ENCODE peak calls at places on chromosomes 3 and 15, in six cellular contexts. K is fibroblast of lung, W is progenitor cell of endocrine pancreas, Y is HL-60, B is mucosa of descending colon, D is endothelial cell. R is an unnamed sample.

GRCh38 chr3:40511031-40511718 is 5.3 kb downstream of the ZNF620 start:
- DNase-seq in K (no peak), W (no peak), Y (no peak), B (no peak), D (no peak), R (no peak)

GRCh38 chr3:126419151-126419703 is 24.5 kb downstream of the CFAP100 start:
- DNase-seq in K (no peak), W (no peak), Y (no peak), B (no peak), D (no peak), R (no peak)

GRCh38 chr3:11172136-11172670 is 17.9 kb downstream of the HRH1 start:
- DNase-seq in K (peak), W (no peak), Y (no peak), B (no peak), D (no peak), R (no peak)

GRCh38 chr15:72034859-72035650 is 82.9 kb downstream of the MYO9A start:
- DNase-seq in K (no peak), W (no peak), Y (no peak), B (no peak), D (no peak), R (no peak)

GRCh38 chr15:41323611-41324010 is 8.8 kb downstream of the OIP5 start:
- DNase-seq in K (no peak), W (no peak), Y (no peak), B (no peak), D (no peak), R (no peak)

GRCh38 chr3:119700269-119700919 is 2.4 kb upstream of the CFAP91 start:
- DNase-seq in K (no peak), W (no peak), Y (peak), B (no peak), D (no peak), R (no peak)

GRCh38 chr3:78907367-78907766 is 860.4 kb downstream of the ROBO1 start:
- DNase-seq in K (peak), W (no peak), Y (no peak), B (no peak), D (no peak), R (no peak)

GRCh38 chr3:12336099-12336498 is 47.2 kb downstream of the PPARG start:
- DNase-seq in K (no peak), W (no peak), Y (peak), B (no peak), D (no peak), R (no peak)

GRCh38 chr15:81338422-81339007 is 14.6 kb upstream of the STARD5 start:
- DNase-seq in K (peak), W (no peak), Y (no peak), B (no peak), D (no peak), R (no peak)

GRCh38 chr3:169147246-169148008 is 516.1 kb downstream of the MECOM start:
- DNase-seq in K (peak), W (peak), Y (no peak), B (peak), D (peak), R (no peak)

GRCh38 chr15:43408789-43409188 is 37.9 kb downstream of the TUBGCP4 start:
- DNase-seq in K (no peak), W (no peak), Y (no peak), B (no peak), D (no peak), R (no peak)

GRCh38 chr3:11195201-11195600 is 40.9 kb downstream of the HRH1 start:
- DNase-seq in K (peak), W (no peak), Y (no peak), B (no peak), D (no peak), R (no peak)

GRCh38 chr3:127865941-127866340 is 43.6 kb upstream of the MGLL start:
- DNase-seq in K (peak), W (no peak), Y (no peak), B (no peak), D (no peak), R (no peak)
- TF ChIP-seq CTCF in K (peak), W (no peak), Y (no peak), B (no peak), D (no peak), R (no peak)

GRCh38 chr15:74836846-74837245 is 6.1 kb downstream of the ULK3 start:
- DNase-seq in K (no peak), W (no peak), Y (no peak), B (no peak), D (no peak), R (no peak)

GRCh38 chr15:74835312-74835823 is 7.6 kb downstream of the ULK3 start:
- DNase-seq in K (peak), W (peak), Y (peak), B (no peak), D (peak), R (no peak)

GRCh38 chr15:74838117-74838516 is 4.8 kb downstream of the ULK3 start:
- DNase-seq in K (no peak), W (no peak), Y (no peak), B (no peak), D (no peak), R (no peak)

GRCh38 chr15:74838746-74839525 is 4.0 kb downstream of the ULK3 start:
- DNase-seq in K (no peak), W (no peak), Y (no peak), B (no peak), D (no peak), R (no peak)

DNA sequence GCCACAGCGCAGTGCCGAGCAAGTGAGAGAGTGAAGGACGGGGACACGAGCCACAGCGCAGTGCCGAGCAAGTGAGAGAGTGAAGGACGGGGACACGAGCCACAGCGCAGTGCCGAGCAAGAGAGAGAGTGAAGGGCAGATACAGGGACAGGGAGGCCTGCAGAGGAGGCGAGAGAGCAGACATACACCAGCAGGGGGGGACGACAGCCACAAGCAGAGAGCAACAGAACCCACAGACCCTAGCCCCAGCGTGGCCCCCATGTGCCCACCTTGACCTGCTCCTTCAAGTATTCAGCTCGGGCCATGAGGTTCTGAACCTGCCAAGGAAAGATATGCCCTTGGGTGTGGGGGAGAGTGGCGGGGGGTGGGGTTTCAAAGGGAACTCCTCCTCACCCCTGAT is 5.5 kb downstream of the ULK3 start:
- DNase-seq in K (no peak), W (no peak), Y (no peak), B (no peak), D (no peak), R (no peak)
- TF ChIP-seq CTCF in K (no peak), W (no peak), Y (no peak), B (no peak), D (no peak), R (no peak)

GRCh38 chr15:65034719-65035118 is 5.3 kb upstream of the MTFMT start:
- DNase-seq in K (no peak), W (no peak), Y (no peak), B (no peak), D (no peak), R (no peak)

GRCh38 chr15:65037279-65037678 is 7.8 kb upstream of the MTFMT start:
- DNase-seq in K (no peak), W (no peak), Y (no peak), B (no peak), D (no peak), R (no peak)

GRCh38 chr15:65029736-65030208 is 333 bp upstream of the MTFMT start:
- DNase-seq in K (no peak), W (no peak), Y (no peak), B (no peak), D (no peak), R (no peak)

GRCh38 chr15:65032823-65033537 is 3.5 kb upstream of the MTFMT start:
- DNase-seq in K (peak), W (peak), Y (no peak), B (peak), D (peak), R (peak)

DNA sequence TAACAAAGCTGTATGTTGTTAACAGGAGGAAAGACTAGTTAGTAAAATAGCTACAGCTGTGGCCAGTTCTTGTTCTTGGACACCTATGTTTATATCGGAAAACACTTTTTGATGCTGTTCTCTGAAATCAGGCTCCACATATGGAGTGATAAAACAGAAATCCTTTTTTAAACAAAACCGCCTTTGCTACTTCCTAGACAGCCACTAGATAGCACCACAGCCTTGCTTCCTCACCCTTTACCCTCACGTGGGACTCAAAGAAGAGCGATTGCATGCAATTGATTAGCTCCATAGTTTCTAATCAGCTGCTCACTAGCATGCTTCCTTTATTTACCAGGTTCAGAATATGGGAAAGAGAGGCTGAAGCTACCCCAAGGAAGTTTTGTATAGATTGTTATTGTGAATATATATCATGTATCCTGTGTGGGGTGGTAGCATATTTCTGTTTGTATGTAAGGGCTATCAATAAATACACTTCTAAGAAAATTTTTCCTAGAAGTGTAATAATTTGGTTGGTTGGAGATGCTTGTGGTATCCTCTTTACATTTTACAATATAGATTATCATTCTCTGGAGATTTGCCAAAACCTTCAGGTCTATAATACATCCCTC is 4.3 kb upstream of the MTFMT start:
- DNase-seq in K (peak), W (no peak), Y (no peak), B (no peak), D (no peak), R (no peak)
- TF ChIP-seq CTCF in K (peak), W (peak), Y (peak), B (peak), D (no peak), R (no peak)

DNA sequence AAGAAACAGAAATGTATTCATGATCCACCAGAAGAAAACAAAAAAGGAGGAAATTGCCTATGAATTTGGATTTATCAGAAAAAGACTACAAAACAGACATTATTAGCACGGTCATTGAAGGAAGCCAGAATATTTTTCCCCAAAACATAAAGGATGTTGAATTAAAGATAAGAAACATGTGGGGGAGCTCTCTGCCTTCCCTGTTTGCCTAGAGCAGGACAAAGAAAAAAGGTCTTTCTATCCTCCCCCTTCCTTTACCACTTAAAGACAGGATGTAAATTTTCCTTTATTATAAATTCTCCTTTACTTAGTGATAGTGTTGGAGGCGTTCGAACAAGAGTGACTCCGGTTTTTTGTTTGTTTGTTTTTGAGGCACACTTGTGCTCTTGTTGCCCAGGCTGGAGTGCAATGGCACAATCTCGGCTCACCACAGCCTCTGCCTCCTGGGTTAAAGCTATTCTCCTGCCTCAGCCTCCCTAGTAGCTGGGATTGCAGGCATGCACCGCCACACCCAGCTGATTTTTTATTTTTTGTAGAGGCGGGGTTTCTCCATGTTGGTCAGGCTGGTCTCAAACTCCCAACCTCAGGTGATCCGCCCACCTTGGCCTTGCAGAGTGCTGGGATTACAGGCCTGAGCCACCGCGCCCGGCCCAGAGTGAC is 14.9 kb upstream of the RPN1 start:
- DNase-seq in K (peak), W (no peak), Y (no peak), B (no peak), D (no peak), R (no peak)
- TF ChIP-seq CTCF in K (no peak), W (no peak), Y (no peak), B (no peak), D (no peak), R (no peak)

DNA sequence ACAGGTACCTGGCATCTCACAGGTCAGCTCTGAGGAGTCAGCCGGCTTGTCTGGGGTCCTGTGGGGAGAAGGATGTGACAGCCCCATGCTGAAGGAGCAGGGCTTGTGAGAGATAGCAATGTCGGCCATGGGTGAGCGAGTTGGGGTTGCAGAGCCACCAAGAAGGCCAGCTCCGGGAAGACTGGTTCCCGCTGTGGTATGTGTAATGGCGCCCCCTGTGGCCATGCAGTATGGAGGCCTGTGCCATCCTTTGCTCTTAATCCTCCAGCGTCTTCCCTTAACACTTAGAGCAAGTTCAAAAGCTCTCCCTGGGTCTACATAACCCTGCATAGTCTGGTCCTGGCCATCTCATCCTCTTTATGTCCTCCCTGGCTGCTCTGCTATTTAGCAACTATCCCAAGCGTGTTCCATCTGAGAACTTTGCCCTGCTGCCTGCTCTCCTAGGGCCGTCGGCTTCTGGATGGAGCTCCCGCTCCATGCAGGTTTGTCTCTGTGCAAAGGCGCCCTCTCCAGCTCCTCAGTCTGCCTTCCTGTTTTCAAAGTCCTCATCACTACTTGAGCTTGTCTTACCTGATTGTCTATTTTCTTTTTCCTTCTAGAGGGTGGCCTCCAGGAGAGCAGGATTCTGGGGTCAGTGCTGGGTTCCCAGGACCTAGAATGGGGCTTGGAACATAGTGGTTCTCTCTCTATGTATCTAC is 40.8 kb upstream of the IQCF6 start:
- DNase-seq in K (no peak), W (peak), Y (no peak), B (no peak), D (peak), R (no peak)
- TF ChIP-seq CTCF in K (no peak), W (peak), Y (peak), B (no peak), D (peak), R (no peak)

GRCh38 chr3:178275311-178275710 is 260.9 kb upstream of the KCNMB2 start:
- DNase-seq in K (no peak), W (no peak), Y (no peak), B (no peak), D (no peak), R (no peak)

GRCh38 chr3:178274711-178275110 is 261.5 kb upstream of the KCNMB2 start:
- DNase-seq in K (no peak), W (no peak), Y (no peak), B (no peak), D (no peak), R (no peak)

GRCh38 chr3:178271740-178272387 is 264.4 kb upstream of the KCNMB2 start:
- DNase-seq in K (peak), W (no peak), Y (no peak), B (no peak), D (no peak), R (no peak)

GRCh38 chr3:178277605-178278004 is 258.6 kb upstream of the KCNMB2 start:
- DNase-seq in K (no peak), W (no peak), Y (no peak), B (no peak), D (no peak), R (no peak)

DNA sequence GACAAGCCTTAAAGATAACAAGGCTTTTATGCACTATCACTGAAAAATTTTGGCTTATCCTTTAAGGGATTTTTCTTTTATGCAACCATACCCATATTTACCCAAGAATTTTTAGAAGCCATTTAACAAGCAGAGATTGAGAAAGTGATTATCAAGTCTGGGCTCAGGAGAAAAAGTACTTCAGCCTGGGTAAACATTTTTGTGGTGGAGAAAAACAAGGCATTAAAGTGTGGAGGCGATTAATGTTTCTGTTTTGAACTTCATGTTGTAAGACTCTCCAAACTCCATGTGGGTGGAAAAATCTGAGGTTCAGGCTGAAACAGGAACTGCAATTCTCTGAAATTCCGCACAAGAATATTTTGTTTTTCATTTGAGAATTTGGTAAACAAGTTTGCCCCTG is 260.4 kb upstream of the KCNMB2 start:
- DNase-seq in K (no peak), W (no peak), Y (no peak), B (no peak), D (no peak), R (no peak)
- TF ChIP-seq CTCF in K (no peak), W (no peak), Y (no peak), B (no peak), D (no peak), R (no peak)

DNA sequence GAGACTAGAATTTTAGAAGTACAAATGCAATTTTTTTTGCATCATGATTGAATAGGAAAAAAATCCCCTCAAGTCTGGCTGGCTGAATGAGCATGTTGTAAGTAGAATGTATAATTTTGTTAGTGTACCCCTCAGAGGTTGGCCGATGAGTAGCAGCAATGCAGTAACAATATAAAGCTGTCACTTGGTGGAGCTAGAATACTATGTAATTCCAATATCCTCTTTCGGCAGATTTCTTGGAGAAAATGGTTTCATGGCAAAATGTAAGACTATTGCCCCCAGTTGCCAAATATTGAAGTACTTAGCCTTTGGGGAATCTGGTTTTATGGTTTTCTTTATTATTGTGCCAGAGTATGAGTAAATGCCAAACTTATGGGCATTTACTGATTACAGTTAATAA is 39.8 kb upstream of the SGO1 start:
- DNase-seq in K (peak), W (no peak), Y (no peak), B (no peak), D (no peak), R (no peak)
- TF ChIP-seq CTCF in K (peak), W (peak), Y (peak), B (no peak), D (peak), R (no peak)